ENCODE peak calls at places on chromosomes 7 and 10, in six cellular contexts. One of them, this sample, is unnamed.

GRCh38 chr10:43671659-43672555 is 23.2 kb upstream of the ZNF32 start:
- DNase-seq in GM12878: no peak
- DNase-seq in HepG2: peak; percentile 69
- DNase-seq in H1: peak; percentile 63
- DNase-seq in SK-N-SH: peak; percentile 78
- DNase-seq in K562: peak; percentile 85
- DNase-seq in this sample: peak; percentile 43

GRCh38 chr7:55306331-55306730 is 58.8 kb upstream of the LANCL2 start:
- DNase-seq in K562: no peak
- DNase-seq in H1: no peak
- DNase-seq in HepG2: no peak
- DNase-seq in SK-N-SH: no peak
- DNase-seq in GM12878: no peak
- DNase-seq in this sample: no peak

GRCh38 chr7:93178213-93178612 is 30.0 kb upstream of the SAMD9L start:
- DNase-seq in H1: no peak
- DNase-seq in SK-N-SH: peak; percentile 3
- DNase-seq in K562: no peak
- DNase-seq in HepG2: no peak
- DNase-seq in GM12878: no peak
- DNase-seq in this sample: no peak

GRCh38 chr10:7084255-7085005 is 326.4 kb downstream of the SFMBT2 start:
- DNase-seq in H1: no peak
- DNase-seq in GM12878: no peak
- DNase-seq in SK-N-SH: no peak
- DNase-seq in HepG2: no peak
- DNase-seq in K562: no peak
- DNase-seq in this sample: peak; percentile 75

GRCh38 chr7:782718-783449 is 49.4 kb upstream of the SUN1 start:
- DNase-seq in H1: no peak
- DNase-seq in K562: no peak
- DNase-seq in SK-N-SH: no peak
- DNase-seq in GM12878: no peak
- DNase-seq in HepG2: no peak
- DNase-seq in this sample: no peak

GRCh38 chr7:148242271-148242801 is 348.2 kb upstream of the C7orf33 start:
- DNase-seq in GM12878: no peak
- DNase-seq in K562: peak; percentile 68
- DNase-seq in HepG2: peak; percentile 30
- DNase-seq in H1: no peak
- DNase-seq in SK-N-SH: peak; percentile 67
- DNase-seq in this sample: peak; percentile 36

GRCh38 chr10:14259696-14260595 is 70.8 kb downstream of the FRMD4A start:
- DNase-seq in K562: no peak
- DNase-seq in H1: no peak
- DNase-seq in HepG2: peak; percentile 64
- DNase-seq in GM12878: no peak
- DNase-seq in SK-N-SH: no peak
- DNase-seq in this sample: no peak

GRCh38 chr7:121069346-121070100 is 81.0 kb downstream of the CPED1 start:
- DNase-seq in HepG2: no peak
- DNase-seq in SK-N-SH: no peak
- DNase-seq in K562: no peak
- DNase-seq in GM12878: no peak
- DNase-seq in H1: no peak
- DNase-seq in this sample: no peak

GRCh38 chr7:49643321-49643720 is 130.1 kb upstream of the VWC2 start:
- DNase-seq in H1: no peak
- DNase-seq in SK-N-SH: no peak
- DNase-seq in GM12878: no peak
- DNase-seq in HepG2: no peak
- DNase-seq in K562: no peak
- DNase-seq in this sample: no peak

GRCh38 chr10:110118891-110119621 is 88.3 kb upstream of the MXI1 start:
- DNase-seq in H1: no peak
- DNase-seq in K562: no peak
- DNase-seq in HepG2: no peak
- DNase-seq in SK-N-SH: no peak
- DNase-seq in GM12878: no peak
- DNase-seq in this sample: no peak
- TF ChIP-seq GABPA in H1: no peak
- TF ChIP-seq GABPA in K562: no peak
- TF ChIP-seq GABPA in HepG2: no peak
- TF ChIP-seq GABPA in SK-N-SH: no peak
- TF ChIP-seq GABPA in GM12878: no peak
- TF ChIP-seq GABPA in this sample: no peak

GRCh38 chr10:31769564-31769963 is 159.1 kb downstream of the ARHGAP12 start:
- DNase-seq in H1: no peak
- DNase-seq in HepG2: no peak
- DNase-seq in GM12878: no peak
- DNase-seq in SK-N-SH: no peak
- DNase-seq in K562: no peak
- DNase-seq in this sample: no peak

GRCh38 chr10:31773749-31774148 is 154.9 kb downstream of the ARHGAP12 start:
- DNase-seq in H1: no peak
- DNase-seq in SK-N-SH: no peak
- DNase-seq in GM12878: no peak
- DNase-seq in HepG2: no peak
- DNase-seq in K562: no peak
- DNase-seq in this sample: no peak

GRCh38 chr10:31771345-31771831 is 157.2 kb downstream of the ARHGAP12 start:
- DNase-seq in GM12878: no peak
- DNase-seq in H1: no peak
- DNase-seq in SK-N-SH: no peak
- DNase-seq in HepG2: no peak
- DNase-seq in K562: no peak
- DNase-seq in this sample: no peak

GRCh38 chr10:31768467-31768866 is 160.2 kb downstream of the ARHGAP12 start:
- DNase-seq in H1: no peak
- DNase-seq in K562: no peak
- DNase-seq in SK-N-SH: no peak
- DNase-seq in HepG2: no peak
- DNase-seq in GM12878: no peak
- DNase-seq in this sample: no peak

DNA sequence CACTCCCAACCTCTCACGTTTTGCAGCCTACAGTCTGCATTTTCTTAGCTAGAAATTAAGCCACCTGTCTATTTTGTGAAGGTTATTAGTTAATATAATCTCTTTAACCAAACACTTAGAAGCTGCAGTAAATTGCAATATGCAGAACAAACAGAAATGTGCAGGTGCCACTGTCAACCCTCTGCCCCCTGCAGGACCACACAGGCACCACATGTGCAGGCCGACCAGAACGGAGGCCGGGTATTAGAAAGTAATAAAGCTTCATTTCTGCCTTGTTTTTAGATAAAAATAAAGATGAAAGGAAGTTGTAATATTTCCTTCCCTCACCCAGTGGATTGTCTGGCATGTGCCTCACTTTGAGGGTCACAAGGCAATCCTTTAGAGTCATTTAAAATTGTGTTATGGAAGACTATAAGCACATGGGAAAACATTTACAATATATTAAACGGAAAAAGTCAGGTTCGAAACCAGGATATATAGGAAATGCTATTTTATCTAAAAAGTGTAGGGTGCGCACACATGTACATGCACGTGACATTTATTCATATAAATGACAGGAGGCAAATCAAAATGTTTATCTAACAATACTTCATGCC is 158.2 kb downstream of the ARHGAP12 start:
- DNase-seq in GM12878: no peak
- DNase-seq in HepG2: peak; percentile 10
- DNase-seq in SK-N-SH: peak; percentile 73
- DNase-seq in H1: no peak
- DNase-seq in K562: peak; percentile 67
- DNase-seq in this sample: peak; percentile 32
- TF ChIP-seq GABPA in GM12878: no peak
- TF ChIP-seq GABPA in HepG2: no peak
- TF ChIP-seq GABPA in SK-N-SH: no peak
- TF ChIP-seq GABPA in H1: no peak
- TF ChIP-seq GABPA in K562: no peak
- TF ChIP-seq GABPA in this sample: no peak

GRCh38 chr7:70637726-70638125 is 494.2 kb upstream of the GALNT17 start:
- DNase-seq in HepG2: no peak
- DNase-seq in GM12878: no peak
- DNase-seq in H1: no peak
- DNase-seq in SK-N-SH: no peak
- DNase-seq in K562: no peak
- DNase-seq in this sample: no peak
- TF ChIP-seq GABPA in HepG2: no peak
- TF ChIP-seq GABPA in GM12878: no peak
- TF ChIP-seq GABPA in H1: no peak
- TF ChIP-seq GABPA in SK-N-SH: no peak
- TF ChIP-seq GABPA in K562: no peak
- TF ChIP-seq GABPA in this sample: no peak

GRCh38 chr10:47207894-47208469 is 92.0 kb upstream of the GDF10 start:
- DNase-seq in K562: no peak
- DNase-seq in GM12878: no peak
- DNase-seq in SK-N-SH: no peak
- DNase-seq in H1: no peak
- DNase-seq in HepG2: no peak
- DNase-seq in this sample: no peak

GRCh38 chr10:47205199-47205598 is 94.8 kb upstream of the GDF10 start:
- DNase-seq in HepG2: no peak
- DNase-seq in H1: no peak
- DNase-seq in K562: no peak
- DNase-seq in GM12878: no peak
- DNase-seq in SK-N-SH: no peak
- DNase-seq in this sample: no peak

GRCh38 chr10:47207280-47207613 is 92.8 kb upstream of the GDF10 start:
- DNase-seq in HepG2: peak; percentile 9
- DNase-seq in K562: no peak
- DNase-seq in GM12878: no peak
- DNase-seq in H1: no peak
- DNase-seq in SK-N-SH: no peak
- DNase-seq in this sample: peak; percentile 81

GRCh38 chr10:47206449-47207279 is 93.3 kb upstream of the GDF10 start:
- DNase-seq in SK-N-SH: no peak
- DNase-seq in HepG2: no peak
- DNase-seq in H1: no peak
- DNase-seq in K562: no peak
- DNase-seq in GM12878: no peak
- DNase-seq in this sample: no peak
- TF ChIP-seq GABPA in SK-N-SH: no peak
- TF ChIP-seq GABPA in HepG2: no peak
- TF ChIP-seq GABPA in H1: no peak
- TF ChIP-seq GABPA in K562: no peak
- TF ChIP-seq GABPA in GM12878: no peak
- TF ChIP-seq GABPA in this sample: no peak

DNA sequence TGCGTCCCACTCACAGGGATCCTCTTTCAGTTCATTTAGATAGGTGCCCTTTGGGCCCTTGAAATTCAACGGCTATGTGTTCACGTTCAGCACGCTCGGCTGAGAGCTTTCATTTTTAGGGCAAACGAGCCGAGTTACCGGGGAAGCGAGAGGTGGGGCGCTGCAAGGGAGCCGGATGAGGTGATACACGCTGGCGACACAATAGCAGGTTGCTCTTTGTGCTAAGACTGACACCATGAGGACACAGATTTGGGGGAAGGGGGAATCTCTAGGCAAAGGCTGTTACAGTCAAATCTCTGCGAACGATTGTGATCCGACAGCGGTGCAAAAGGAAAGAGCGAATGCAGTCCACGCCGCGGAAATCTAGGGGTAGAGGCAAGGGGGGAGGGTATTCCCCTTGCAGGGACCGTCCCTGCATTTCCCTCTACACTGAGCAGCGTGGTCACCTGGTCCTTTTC is 660 bp downstream of the KLLN start:
- DNase-seq in HepG2: no peak
- DNase-seq in H1: no peak
- DNase-seq in K562: peak; percentile 22
- DNase-seq in GM12878: no peak
- DNase-seq in SK-N-SH: no peak
- DNase-seq in this sample: no peak
- TF ChIP-seq GABPA in HepG2: no peak
- TF ChIP-seq GABPA in H1: no peak
- TF ChIP-seq GABPA in K562: no peak
- TF ChIP-seq GABPA in GM12878: no peak
- TF ChIP-seq GABPA in SK-N-SH: no peak
- TF ChIP-seq GABPA in this sample: no peak

GRCh38 chr7:129391546-129392211 is 42.6 kb upstream of the STRIP2 start:
- DNase-seq in H1: no peak
- DNase-seq in GM12878: no peak
- DNase-seq in K562: no peak
- DNase-seq in SK-N-SH: no peak
- DNase-seq in HepG2: no peak
- DNase-seq in this sample: no peak
- TF ChIP-seq GABPA in H1: no peak
- TF ChIP-seq GABPA in GM12878: no peak
- TF ChIP-seq GABPA in K562: no peak
- TF ChIP-seq GABPA in SK-N-SH: no peak
- TF ChIP-seq GABPA in HepG2: no peak
- TF ChIP-seq GABPA in this sample: no peak

DNA sequence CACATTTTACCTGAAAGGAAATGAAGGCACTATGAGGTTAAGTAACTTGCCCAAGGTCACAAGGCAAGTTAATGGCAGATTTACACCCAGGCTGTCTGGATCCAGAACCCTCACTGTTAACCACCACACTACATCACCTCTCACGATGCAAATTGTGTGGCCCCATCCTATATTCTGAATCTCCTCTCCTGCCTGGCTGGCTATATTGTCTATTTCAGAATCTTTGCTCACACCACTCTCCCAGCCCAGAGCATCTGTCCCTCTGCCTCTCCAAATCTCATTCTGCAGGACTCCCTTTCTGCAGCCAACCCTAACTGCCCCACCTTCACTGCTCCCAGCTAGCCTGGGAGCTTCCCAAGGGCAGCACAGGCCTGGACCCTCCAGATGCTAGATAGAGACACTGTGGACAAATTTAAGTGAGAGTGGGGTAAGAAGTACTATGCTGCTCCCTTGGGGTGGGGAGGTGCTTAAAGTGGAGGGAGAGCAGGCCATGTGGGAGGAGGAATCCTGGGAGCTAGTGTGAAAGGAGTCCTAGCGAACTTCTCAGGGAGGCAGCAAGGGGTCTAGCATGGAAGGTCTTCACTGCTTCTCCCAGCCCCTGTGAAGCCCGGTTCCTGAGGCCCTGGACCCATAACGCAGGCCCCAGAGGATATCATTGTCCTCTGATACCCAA is 786 bp downstream of the CUEDC2 start:
- DNase-seq in SK-N-SH: peak; percentile 57
- DNase-seq in H1: no peak
- DNase-seq in GM12878: no peak
- DNase-seq in K562: peak; percentile 33
- DNase-seq in HepG2: no peak
- DNase-seq in this sample: no peak
- TF ChIP-seq GABPA in SK-N-SH: no peak
- TF ChIP-seq GABPA in H1: no peak
- TF ChIP-seq GABPA in GM12878: no peak
- TF ChIP-seq GABPA in K562: no peak
- TF ChIP-seq GABPA in HepG2: no peak
- TF ChIP-seq GABPA in this sample: no peak

GRCh38 chr10:129386415-129387257 is 80.4 kb upstream of the MGMT start:
- DNase-seq in GM12878: no peak
- DNase-seq in K562: no peak
- DNase-seq in SK-N-SH: no peak
- DNase-seq in H1: peak; percentile 19
- DNase-seq in HepG2: no peak
- DNase-seq in this sample: no peak
- TF ChIP-seq GABPA in GM12878: no peak
- TF ChIP-seq GABPA in K562: no peak
- TF ChIP-seq GABPA in SK-N-SH: no peak
- TF ChIP-seq GABPA in H1: no peak
- TF ChIP-seq GABPA in HepG2: no peak
- TF ChIP-seq GABPA in this sample: no peak

GRCh38 chr10:45408421-45409319 is 34.7 kb downstream of the ALOX5 start:
- DNase-seq in SK-N-SH: no peak
- DNase-seq in H1: no peak
- DNase-seq in GM12878: no peak
- DNase-seq in K562: no peak
- DNase-seq in HepG2: no peak
- DNase-seq in this sample: no peak
- TF ChIP-seq GABPA in SK-N-SH: no peak
- TF ChIP-seq GABPA in H1: no peak
- TF ChIP-seq GABPA in GM12878: no peak
- TF ChIP-seq GABPA in K562: no peak
- TF ChIP-seq GABPA in HepG2: no peak
- TF ChIP-seq GABPA in this sample: no peak

This sample was measured in HL-60.